ENCODE peak calls at places on chromosome 1, in ten cellular contexts. W is AG20443; R is activated T-helper 1 cell treated with anti-CD3 and anti-CD28 coated beads, Interleukin-12 subunit alpha, Interleukin-12 subunit beta, Interleukin-2, Interleukin-4 antibody, amounts not matched to agents 30 ng/mL and 10 ng/mL and 1 ng/mL, durations not matched to agents 14 hours and 24 hours and 36 hours; X is endothelial cell; Q is GM04504; M is NCI-H69; H is M059J; B is A172; N is Calu3; Y is bronchial epithelial cell. I is an unnamed sample.

GRCh38 chr1:28246427-28246832 is 10.5 kb downstream of the ATP5IF1 start:
- DNase-seq in W (no peak), R (peak; percentile 53), X (no peak), Q (no peak), M (peak; percentile 45), H (peak; percentile 31), B (no peak), N (peak; percentile 30), Y (peak; percentile 93), I (no peak)

GRCh38 chr1:167518331-167518700 is at the start of gene CD247:
- DNase-seq in W (no peak), R (peak; percentile 73), X (no peak), Q (no peak), M (no peak), H (no peak), B (no peak), N (no peak), Y (no peak), I (no peak)

GRCh38 chr1:155256101-155256852 is 994 bp upstream of the ENTREP3 start:
- DNase-seq in W (no peak), R (no peak), X (no peak), Q (no peak), M (no peak), H (no peak), B (no peak), N (no peak), Y (no peak), I (no peak)

GRCh38 chr1:180603223-180603849 is 28.5 kb upstream of the XPR1 start:
- DNase-seq in W (no peak), R (no peak), X (no peak), Q (no peak), M (no peak), H (no peak), B (no peak), N (no peak), Y (no peak), I (no peak)

GRCh38 chr1:246214708-246215504 is 292.2 kb downstream of the SMYD3 start:
- DNase-seq in W (peak; percentile 74), R (no peak), X (no peak), Q (peak; percentile 86), M (peak; percentile 30), H (peak; percentile 94), B (peak; percentile 92), N (no peak), Y (peak; percentile 22), I (peak; percentile 54)

GRCh38 chr1:75529488-75529887 is 81.4 kb downstream of the SLC44A5 start:
- DNase-seq in W (no peak), R (no peak), X (no peak), Q (no peak), M (no peak), H (peak; percentile 25), B (peak; percentile 45), N (no peak), Y (no peak), I (no peak)

GRCh38 chr1:164716992-164717703 is 158.2 kb downstream of the PBX1 start:
- DNase-seq in W (peak; percentile 70), R (no peak), X (no peak), Q (no peak), M (no peak), H (peak; percentile 91), B (peak; percentile 82), N (no peak), Y (peak; percentile 68), I (no peak)

GRCh38 chr1:55146781-55147180 is 68.4 kb downstream of the USP24 start:
- DNase-seq in W (no peak), R (no peak), X (no peak), Q (no peak), M (peak; percentile 30), H (no peak), B (no peak), N (no peak), Y (no peak), I (no peak)

GRCh38 chr1:111603979-111604378 is 15.6 kb upstream of the RAP1A start:
- DNase-seq in W (no peak), R (peak; percentile 82), X (no peak), Q (no peak), M (no peak), H (no peak), B (no peak), N (no peak), Y (no peak), I (no peak)

GRCh38 chr1:238469146-238469601 is 578.5 kb upstream of the ZP4 start:
- DNase-seq in W (no peak), R (no peak), X (no peak), Q (no peak), M (no peak), H (peak; percentile 60), B (peak; percentile 38), N (no peak), Y (no peak), I (no peak)

GRCh38 chr1:219088778-219089557 is 84.7 kb upstream of the LYPLAL1 start:
- DNase-seq in W (peak; percentile 84), R (no peak), X (no peak), Q (peak; percentile 83), M (no peak), H (peak; percentile 91), B (peak; percentile 88), N (peak; percentile 84), Y (peak; percentile 97), I (peak; percentile 65)

GRCh38 chr1:13892141-13892670 is 192.2 kb downstream of the PRDM2 start:
- DNase-seq in W (no peak), R (no peak), X (no peak), Q (no peak), M (no peak), H (no peak), B (no peak), N (no peak), Y (no peak), I (no peak)

GRCh38 chr1:89791064-89791721 is 29.6 kb upstream of the LRRC8D start:
- DNase-seq in W (no peak), R (no peak), X (no peak), Q (no peak), M (no peak), H (no peak), B (no peak), N (no peak), Y (no peak), I (no peak)

GRCh38 chr1:208106218-208106617 is 138.0 kb downstream of the PLXNA2 start:
- DNase-seq in W (no peak), R (no peak), X (no peak), Q (no peak), M (no peak), H (no peak), B (no peak), N (no peak), Y (no peak), I (no peak)

GRCh38 chr1:13819637-13820036 is 119.6 kb downstream of the PRDM2 start:
- DNase-seq in W (no peak), R (no peak), X (no peak), Q (no peak), M (no peak), H (no peak), B (no peak), N (no peak), Y (peak; percentile 36), I (no peak)

GRCh38 chr1:15065736-15066135 is 87.8 kb upstream of the TMEM51 start:
- DNase-seq in W (no peak), R (no peak), X (no peak), Q (no peak), M (no peak), H (no peak), B (no peak), N (no peak), Y (no peak), I (no peak)

GRCh38 chr1:58585591-58586151 is 8.6 kb upstream of the TACSTD2 start:
- DNase-seq in W (no peak), R (no peak), X (no peak), Q (no peak), M (no peak), H (peak; percentile 12), B (no peak), N (no peak), Y (peak; percentile 92), I (no peak)

GRCh38 chr1:10772711-10773110 is 23.7 kb downstream of the CASZ1 start:
- DNase-seq in W (no peak), R (no peak), X (no peak), Q (no peak), M (no peak), H (no peak), B (no peak), N (no peak), Y (no peak), I (no peak)